ENCODE peak calls at places on chromosomes 7 and 10, in seven cellular contexts. A is RWPE1; F is aorta; V is CD4-positive, alpha-beta T cell; Q is suprapubic skin; D is esophagus muscularis mucosa; U is lower lobe of right lung. L is an unnamed sample.

GRCh38 chr10:123974406-123974805 is 82.8 kb upstream of the CPXM2 start:
- DNase-seq in D (peak), F (no peak), Q (no peak), V (no peak), U (no peak), A (peak), L (no peak)

GRCh38 chr10:77159538-77160110 is 478.0 kb downstream of the KCNMA1 start:
- DNase-seq in U (no peak), Q (no peak), V (no peak), F (no peak), A (no peak), D (peak), L (no peak)

GRCh38 chr10:68697106-68697505 is 23.9 kb upstream of the CCAR1 start:
- DNase-seq in A (no peak), D (no peak), F (no peak), V (no peak), Q (no peak), U (no peak), L (no peak)

GRCh38 chr10:1149793-1150637 is 93.8 kb downstream of the WDR37 start:
- DNase-seq in Q (no peak), D (peak), U (no peak), A (no peak), F (no peak), V (no peak), L (no peak)

GRCh38 chr10:113583561-113583960 is 30.7 kb downstream of the HABP2 start:
- DNase-seq in F (no peak), U (no peak), A (no peak), D (no peak), Q (no peak), V (no peak), L (no peak)

GRCh38 chr7:38315410-38315809 is 42.0 kb upstream of the TARP start:
- DNase-seq in F (no peak), U (no peak), A (no peak), D (no peak), V (no peak), Q (no peak), L (no peak)

GRCh38 chr10:104350146-104350635 is 3.4 kb upstream of the CFAP58 start:
- DNase-seq in F (no peak), U (no peak), Q (no peak), A (peak), V (no peak), D (no peak), L (no peak)

GRCh38 chr10:124057580-124057979 is 35.8 kb downstream of the CHST15 start:
- DNase-seq in F (no peak), A (no peak), D (no peak), U (no peak), V (no peak), Q (no peak), L (no peak)

GRCh38 chr7:11170160-11170559 is 196.5 kb downstream of the PHF14 start:
- DNase-seq in D (no peak), Q (no peak), U (no peak), V (no peak), A (no peak), F (no peak), L (no peak)

GRCh38 chr7:7653568-7654187 is 13.1 kb downstream of the UMAD1 start:
- DNase-seq in Q (no peak), D (no peak), A (no peak), F (no peak), V (no peak), U (no peak), L (no peak)

GRCh38 chr7:106114735-106115383 is 2.7 kb upstream of the SYPL1 start:
- DNase-seq in V (peak), F (no peak), D (no peak), A (no peak), U (no peak), Q (no peak), L (no peak)

DNA sequence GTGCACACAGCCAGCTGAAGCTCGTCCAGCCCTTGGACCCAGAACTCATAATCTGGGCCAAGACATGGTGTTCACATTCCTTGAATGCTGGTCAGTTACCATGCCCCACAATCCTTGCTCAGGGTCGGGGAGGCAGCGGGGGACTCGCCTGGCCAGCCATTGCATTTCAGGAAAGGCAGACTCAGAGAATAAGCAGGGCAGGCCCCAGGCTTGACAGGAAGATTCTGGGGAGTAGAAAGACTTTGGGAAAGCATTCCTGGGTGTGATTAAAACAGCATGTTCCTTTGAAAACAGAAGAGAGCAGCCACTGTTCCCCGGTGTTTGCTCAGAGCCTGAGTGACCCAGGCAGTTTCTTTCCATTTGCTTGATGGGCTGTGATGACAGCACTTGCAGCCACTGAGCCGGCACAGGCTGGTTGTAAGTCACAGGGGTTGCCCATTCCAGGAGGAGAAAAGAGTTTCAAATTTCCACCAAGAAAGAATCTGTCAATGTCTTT is 473.7 kb downstream of the TYW1 start:
- DNase-seq in U (no peak), V (no peak), A (no peak), Q (no peak), D (no peak), F (no peak), L (no peak)
- H3K27ac ChIP-seq in U (no peak), V (no peak), A (no peak), Q (no peak), D (peak), F (no peak), L (no peak)

GRCh38 chr10:29805134-29805691 is 170.4 kb upstream of the SVIL start:
- DNase-seq in A (no peak), Q (peak), V (no peak), U (no peak), F (no peak), D (no peak), L (no peak)
- H3K27ac ChIP-seq in A (peak), Q (no peak), V (no peak), U (no peak), F (peak), D (peak), L (peak)

DNA sequence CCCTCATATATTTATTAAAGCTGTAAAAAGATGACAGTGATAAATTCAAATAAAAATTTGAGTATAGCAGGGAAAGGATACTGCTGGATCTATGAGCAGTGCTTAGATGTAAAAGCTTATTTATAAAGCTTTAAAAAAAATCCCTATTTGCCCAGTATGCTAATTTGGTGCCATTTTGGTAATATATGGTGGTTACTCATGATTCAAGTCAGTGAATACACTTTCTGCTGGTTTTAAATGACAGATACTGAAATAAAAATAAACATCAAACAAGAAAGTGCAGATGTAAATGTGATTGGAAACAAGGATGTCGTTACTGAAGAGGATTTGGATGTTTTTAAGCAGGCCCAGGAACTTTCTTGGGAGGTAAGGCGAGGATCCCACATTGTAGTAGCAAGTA is 134.4 kb upstream of the SAMD8 start:
- DNase-seq in V (no peak), Q (no peak), U (no peak), D (no peak), A (no peak), F (no peak), L (no peak)
- H3K27ac ChIP-seq in V (no peak), Q (no peak), U (no peak), D (no peak), A (no peak), F (no peak), L (no peak)

GRCh38 chr7:44145969-44146897 is 5.1 kb upstream of the MYL7 start:
- DNase-seq in A (peak), D (no peak), V (peak), Q (peak), F (peak), U (peak), L (no peak)
- H3K27ac ChIP-seq in A (no peak), D (peak), V (no peak), Q (no peak), F (no peak), U (no peak), L (no peak)